ENCODE peak calls at places on chromosomes 11 and 22, in ten cellular contexts. One of them, this sample, is unnamed.

GRCh38 chr11:20840341-20840740 is 171.0 kb downstream of the NELL1 start:
- DNase-seq in NCI-H2029 treated with DMSO at 0.1 percent for 48 hours: peak; percentile 77
- DNase-seq in GM04504: no peak
- DNase-seq in A172: no peak
- DNase-seq in thoracic aorta: no peak
- DNase-seq in adipocyte: no peak
- DNase-seq in WTC11: no peak
- DNase-seq in right lobe of liver: no peak
- DNase-seq in body of pancreas: peak; percentile 18
- DNase-seq in EL: no peak
- DNase-seq in this sample: no peak

GRCh38 chr11:68314203-68314885 is 2.0 kb downstream of the LRP5 start:
- DNase-seq in NCI-H2029 treated with DMSO at 0.1 percent for 48 hours: peak; percentile 54
- DNase-seq in GM04504: no peak
- DNase-seq in A172: no peak
- DNase-seq in thoracic aorta: no peak
- DNase-seq in adipocyte: no peak
- DNase-seq in WTC11: no peak
- DNase-seq in right lobe of liver: no peak
- DNase-seq in body of pancreas: no peak
- DNase-seq in EL: no peak
- DNase-seq in this sample: peak; percentile 59

GRCh38 chr22:44116755-44117684 is 63.7 kb upstream of the PARVG start:
- DNase-seq in NCI-H2029 treated with DMSO at 0.1 percent for 48 hours: no peak
- DNase-seq in GM04504: no peak
- DNase-seq in A172: no peak
- DNase-seq in thoracic aorta: no peak
- DNase-seq in adipocyte: no peak
- DNase-seq in WTC11: no peak
- DNase-seq in right lobe of liver: peak; percentile 24
- DNase-seq in body of pancreas: no peak
- DNase-seq in EL: no peak
- DNase-seq in this sample: no peak

GRCh38 chr11:129992161-129992944 is 10.3 kb downstream of the PRDM10 start:
- DNase-seq in NCI-H2029 treated with DMSO at 0.1 percent for 48 hours: peak; percentile 48
- DNase-seq in GM04504: no peak
- DNase-seq in A172: peak; percentile 27
- DNase-seq in thoracic aorta: no peak
- DNase-seq in adipocyte: no peak
- DNase-seq in WTC11: peak; percentile 66
- DNase-seq in right lobe of liver: peak; percentile 70
- DNase-seq in body of pancreas: peak; percentile 84
- DNase-seq in EL: peak; percentile 4
- DNase-seq in this sample: peak; percentile 93

GRCh38 chr22:32532819-32533128 is 58.2 kb downstream of the FBXO7 start:
- DNase-seq in NCI-H2029 treated with DMSO at 0.1 percent for 48 hours: no peak
- DNase-seq in GM04504: no peak
- DNase-seq in A172: no peak
- DNase-seq in thoracic aorta: no peak
- DNase-seq in adipocyte: no peak
- DNase-seq in WTC11: no peak
- DNase-seq in right lobe of liver: no peak
- DNase-seq in body of pancreas: no peak
- DNase-seq in EL: no peak
- DNase-seq in this sample: no peak

GRCh38 chr11:1050581-1051355 is 14.2 kb upstream of the MUC6 start:
- DNase-seq in NCI-H2029 treated with DMSO at 0.1 percent for 48 hours: peak; percentile 26
- DNase-seq in GM04504: peak; percentile 15
- DNase-seq in A172: peak; percentile 58
- DNase-seq in thoracic aorta: no peak
- DNase-seq in adipocyte: peak; percentile 55
- DNase-seq in WTC11: peak; percentile 85
- DNase-seq in right lobe of liver: peak; percentile 80
- DNase-seq in body of pancreas: peak; percentile 89
- DNase-seq in EL: peak; percentile 57
- DNase-seq in this sample: peak; percentile 85

GRCh38 chr11:73176145-73176891 is 34.2 kb upstream of the FCHSD2 start:
- DNase-seq in NCI-H2029 treated with DMSO at 0.1 percent for 48 hours: no peak
- DNase-seq in GM04504: no peak
- DNase-seq in A172: no peak
- DNase-seq in thoracic aorta: no peak
- DNase-seq in adipocyte: no peak
- DNase-seq in WTC11: no peak
- DNase-seq in right lobe of liver: no peak
- DNase-seq in body of pancreas: no peak
- DNase-seq in EL: no peak
- DNase-seq in this sample: no peak

GRCh38 chr11:12674936-12675696 is 895 bp downstream of the TEAD1 start:
- DNase-seq in NCI-H2029 treated with DMSO at 0.1 percent for 48 hours: peak; percentile 83
- DNase-seq in GM04504: no peak
- DNase-seq in A172: no peak
- DNase-seq in thoracic aorta: no peak
- DNase-seq in adipocyte: peak; percentile 64
- DNase-seq in WTC11: peak; percentile 39
- DNase-seq in right lobe of liver: no peak
- DNase-seq in body of pancreas: peak; percentile 55
- DNase-seq in EL: peak; percentile 45
- DNase-seq in this sample: peak; percentile 47

GRCh38 chr22:49272546-49273125 is 555.0 kb downstream of the BRD1 start:
- DNase-seq in NCI-H2029 treated with DMSO at 0.1 percent for 48 hours: no peak
- DNase-seq in GM04504: no peak
- DNase-seq in A172: no peak
- DNase-seq in thoracic aorta: no peak
- DNase-seq in adipocyte: no peak
- DNase-seq in WTC11: no peak
- DNase-seq in right lobe of liver: no peak
- DNase-seq in body of pancreas: no peak
- DNase-seq in EL: no peak
- DNase-seq in this sample: no peak

GRCh38 chr11:47488111-47488510 is 39.2 kb upstream of the RAPSN start:
- DNase-seq in NCI-H2029 treated with DMSO at 0.1 percent for 48 hours: no peak
- DNase-seq in GM04504: no peak
- DNase-seq in A172: no peak
- DNase-seq in thoracic aorta: no peak
- DNase-seq in adipocyte: no peak
- DNase-seq in WTC11: no peak
- DNase-seq in right lobe of liver: peak; percentile 71
- DNase-seq in body of pancreas: peak; percentile 28
- DNase-seq in EL: no peak
- DNase-seq in this sample: no peak

GRCh38 chr22:29325356-29325755 is 9.9 kb upstream of the RASL10A start:
- DNase-seq in NCI-H2029 treated with DMSO at 0.1 percent for 48 hours: no peak
- DNase-seq in GM04504: no peak
- DNase-seq in A172: no peak
- DNase-seq in thoracic aorta: no peak
- DNase-seq in adipocyte: no peak
- DNase-seq in WTC11: no peak
- DNase-seq in right lobe of liver: no peak
- DNase-seq in body of pancreas: no peak
- DNase-seq in EL: no peak
- DNase-seq in this sample: no peak

GRCh38 chr11:121575250-121575962 is 122.6 kb upstream of the SORL1-AS1 start:
- DNase-seq in NCI-H2029 treated with DMSO at 0.1 percent for 48 hours: no peak
- DNase-seq in GM04504: no peak
- DNase-seq in A172: peak; percentile 38
- DNase-seq in thoracic aorta: no peak
- DNase-seq in adipocyte: no peak
- DNase-seq in WTC11: no peak
- DNase-seq in right lobe of liver: peak; percentile 92
- DNase-seq in body of pancreas: peak; percentile 35
- DNase-seq in EL: peak; percentile 28
- DNase-seq in this sample: no peak

GRCh38 chr22:50201191-50202129 is 649 bp downstream of the SELENOO start:
- DNase-seq in NCI-H2029 treated with DMSO at 0.1 percent for 48 hours: no peak
- DNase-seq in GM04504: no peak
- DNase-seq in A172: no peak
- DNase-seq in thoracic aorta: no peak
- DNase-seq in adipocyte: peak; percentile 61
- DNase-seq in WTC11: no peak
- DNase-seq in right lobe of liver: no peak
- DNase-seq in body of pancreas: peak; percentile 72
- DNase-seq in EL: no peak
- DNase-seq in this sample: peak; percentile 52

GRCh38 chr11:12961615-12962014 is 47.5 kb upstream of the RASSF10 start:
- DNase-seq in NCI-H2029 treated with DMSO at 0.1 percent for 48 hours: no peak
- DNase-seq in GM04504: peak; percentile 3
- DNase-seq in A172: no peak
- DNase-seq in thoracic aorta: no peak
- DNase-seq in adipocyte: peak; percentile 50
- DNase-seq in WTC11: no peak
- DNase-seq in right lobe of liver: no peak
- DNase-seq in body of pancreas: no peak
- DNase-seq in EL: no peak
- DNase-seq in this sample: no peak

GRCh38 chr11:65891180-65892136 is 985 bp downstream of the CCDC85B start:
- DNase-seq in NCI-H2029 treated with DMSO at 0.1 percent for 48 hours: no peak
- DNase-seq in GM04504: no peak
- DNase-seq in A172: no peak
- DNase-seq in thoracic aorta: no peak
- DNase-seq in adipocyte: peak; percentile 69
- DNase-seq in WTC11: peak; percentile 69
- DNase-seq in right lobe of liver: no peak
- DNase-seq in body of pancreas: no peak
- DNase-seq in EL: peak; percentile 81
- DNase-seq in this sample: peak; percentile 83

GRCh38 chr22:42868751-42869251 is 11.7 kb upstream of the ARFGAP3 start:
- DNase-seq in NCI-H2029 treated with DMSO at 0.1 percent for 48 hours: no peak
- DNase-seq in GM04504: no peak
- DNase-seq in A172: no peak
- DNase-seq in thoracic aorta: no peak
- DNase-seq in adipocyte: no peak
- DNase-seq in WTC11: no peak
- DNase-seq in right lobe of liver: peak; percentile 90
- DNase-seq in body of pancreas: peak; percentile 93
- DNase-seq in EL: no peak
- DNase-seq in this sample: no peak

GRCh38 chr22:39209756-39210155 is 35.0 kb downstream of the PDGFB start:
- DNase-seq in NCI-H2029 treated with DMSO at 0.1 percent for 48 hours: peak; percentile 76
- DNase-seq in GM04504: no peak
- DNase-seq in A172: no peak
- DNase-seq in thoracic aorta: no peak
- DNase-seq in adipocyte: no peak
- DNase-seq in WTC11: no peak
- DNase-seq in right lobe of liver: no peak
- DNase-seq in body of pancreas: peak; percentile 42
- DNase-seq in EL: no peak
- DNase-seq in this sample: no peak